ENCODE peak calls at places on chromosomes 12 and 14, in nine cellular contexts. Y, W, E, J, H, R, P, N and T are unnamed samples.

GRCh38 chr12:26402648-26403047 is 207.3 kb downstream of the SSPN start:
- DNase-seq in R (no peak), H (no peak), J (peak; percentile 55), Y (no peak), W (no peak), E (peak; percentile 2), P (no peak), N (no peak), T (peak; percentile 58)

GRCh38 chr14:51079489-51079888 is 15.4 kb downstream of the TRIM9 start:
- DNase-seq in W (no peak), Y (no peak), J (no peak), R (no peak), H (peak; percentile 9), E (no peak), N (no peak), P (no peak), T (no peak)

GRCh38 chr14:86050072-86050683 is 520.2 kb downstream of the FLRT2 start:
- DNase-seq in Y (no peak), R (no peak), E (peak; percentile 9), H (no peak), P (no peak), J (no peak), N (no peak), W (no peak), T (no peak)

GRCh38 chr12:123931686-123932321 is 40.8 kb downstream of the CCDC92 start:
- DNase-seq in R (no peak), H (no peak), E (no peak), N (no peak), J (no peak), Y (no peak), P (no peak), W (no peak), T (no peak)

GRCh38 chr12:52798671-52799497 is 3.0 kb upstream of the KRT3 start:
- DNase-seq in N (no peak), H (peak; percentile 57), E (peak; percentile 30), W (no peak), R (no peak), Y (no peak), P (no peak), J (no peak), T (no peak)

GRCh38 chr12:116916714-116917114 is 6.0 kb downstream of the FBXW8 start:
- DNase-seq in J (no peak), P (peak; percentile 16), W (no peak), N (no peak), Y (no peak), E (peak; percentile 90), R (peak; percentile 38), H (peak; percentile 70), T (peak; percentile 26)

GRCh38 chr14:73180385-73180805 is 44.1 kb downstream of the PSEN1 start:
- DNase-seq in H (peak; percentile 80), W (no peak), Y (no peak), N (no peak), R (no peak), P (no peak), J (no peak), E (peak; percentile 85), T (no peak)

GRCh38 chr12:127063339-127064090 is 1203.5 kb upstream of the TMEM132C start:
- DNase-seq in Y (no peak), N (no peak), E (no peak), W (no peak), R (no peak), P (no peak), J (no peak), H (no peak), T (no peak)

GRCh38 chr12:106769078-106769477 is 5.4 kb upstream of the RIC8B start:
- DNase-seq in P (no peak), N (no peak), H (peak; percentile 73), J (peak; percentile 53), E (no peak), Y (no peak), W (no peak), R (no peak), T (peak; percentile 89)

GRCh38 chr12:123761841-123762714 is at the start of gene DNAH10:
- DNase-seq in N (no peak), E (peak; percentile 15), W (no peak), H (no peak), P (peak; percentile 32), Y (peak; percentile 75), J (peak; percentile 92), R (no peak), T (peak; percentile 88)

GRCh38 chr12:57273516-57273915 is 22.5 kb upstream of the STAC3 start:
- DNase-seq in N (no peak), E (no peak), P (no peak), J (no peak), Y (no peak), H (no peak), W (no peak), R (no peak), T (no peak)

GRCh38 chr14:52427460-52427859 is 113.3 kb downstream of the PTGER2 start:
- DNase-seq in R (no peak), Y (no peak), J (no peak), W (no peak), E (no peak), N (no peak), H (no peak), P (no peak), T (no peak)

GRCh38 chr14:52417139-52417538 is 103.0 kb downstream of the PTGER2 start:
- DNase-seq in Y (no peak), E (no peak), W (no peak), H (no peak), P (no peak), R (no peak), N (no peak), J (no peak), T (no peak)

DNA sequence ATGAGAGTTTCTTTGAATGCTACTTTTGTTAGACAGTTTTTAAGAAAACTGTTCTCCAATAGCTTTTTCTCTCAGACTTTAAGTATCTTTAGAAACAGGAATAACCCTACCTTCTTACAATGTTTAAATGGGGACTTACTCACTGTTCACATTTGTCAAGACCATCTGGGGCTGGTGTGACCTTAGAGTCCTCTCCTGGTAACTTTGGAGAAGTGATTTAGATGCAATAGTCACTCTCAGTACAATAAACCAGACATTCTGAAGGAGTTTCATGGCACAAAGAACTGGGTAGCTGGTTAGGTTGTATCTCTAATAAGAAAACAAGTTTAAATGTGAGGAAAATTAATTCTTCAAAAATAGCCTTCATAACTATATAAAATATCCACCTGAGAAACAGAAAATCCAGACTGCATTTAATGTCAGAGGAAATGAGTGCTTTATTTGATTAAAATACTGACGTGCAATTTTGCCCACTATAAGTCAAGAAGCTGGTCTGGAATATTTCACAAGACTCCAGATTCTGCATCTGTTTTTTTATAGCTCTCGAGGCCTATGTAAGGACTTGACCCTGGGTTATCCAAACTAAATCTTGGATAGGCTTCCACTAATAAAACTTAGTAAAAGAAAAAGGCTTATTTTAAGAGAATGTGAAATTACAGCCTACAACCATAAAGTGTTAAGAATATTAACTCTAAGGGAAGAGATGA is 108.7 kb downstream of the PTGER2 start:
- DNase-seq in Y (no peak), N (no peak), J (no peak), W (no peak), E (peak; percentile 12), H (no peak), R (no peak), P (no peak), T (no peak)
- TF ChIP-seq CTCF in Y (no peak), N (no peak), J (no peak), W (no peak), E (no peak), H (no peak), R (no peak), P (no peak), T (peak; percentile 7)

GRCh38 chr14:32913725-32914124 is 25.0 kb upstream of the NPAS3 start:
- DNase-seq in N (no peak), R (no peak), P (no peak), Y (no peak), E (peak; percentile 48), J (no peak), H (no peak), W (no peak), T (no peak)
- TF ChIP-seq CTCF in N (peak; percentile 39), R (no peak), P (no peak), Y (peak; percentile 22), E (peak; percentile 53), J (no peak), H (peak; percentile 26), W (no peak), T (no peak)

GRCh38 chr12:3224530-3224903 is 147.3 kb downstream of the TSPAN9 start:
- DNase-seq in J (no peak), Y (no peak), E (no peak), N (no peak), H (no peak), P (no peak), W (no peak), R (peak; percentile 68), T (no peak)

GRCh38 chr12:3225154-3225795 is 148.1 kb downstream of the TSPAN9 start:
- DNase-seq in P (peak; percentile 94), R (peak; percentile 81), Y (no peak), N (no peak), J (no peak), E (peak; percentile 80), W (no peak), H (peak; percentile 27), T (no peak)

GRCh38 chr12:3227076-3227975 is 150.1 kb downstream of the TSPAN9 start:
- DNase-seq in Y (no peak), E (no peak), R (no peak), P (no peak), J (peak; percentile 67), N (no peak), H (no peak), W (no peak), T (peak; percentile 55)

GRCh38 chr12:3225796-3226180 is 148.6 kb downstream of the TSPAN9 start:
- DNase-seq in J (no peak), Y (no peak), N (no peak), P (no peak), W (no peak), H (no peak), E (peak; percentile 45), R (no peak), T (no peak)

DNA sequence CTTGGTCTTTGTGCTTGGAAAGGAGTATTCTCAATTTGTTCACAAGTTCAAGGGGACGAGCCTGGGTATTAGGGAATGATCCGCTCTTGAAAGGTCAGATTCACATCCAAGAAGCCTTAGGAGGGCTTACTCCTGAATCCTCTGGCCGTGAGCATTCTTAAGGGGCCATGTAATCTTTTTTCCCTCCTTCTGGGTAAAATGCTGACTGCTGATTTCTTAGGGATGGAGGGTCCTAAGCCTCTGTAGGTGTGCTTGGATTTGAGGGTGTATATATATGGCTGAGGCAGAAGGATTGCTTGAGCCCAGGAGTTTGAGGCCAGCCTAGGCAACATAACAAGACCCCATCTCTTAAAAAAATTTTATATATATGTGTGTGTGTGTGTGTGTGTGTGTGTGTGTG is 149.1 kb downstream of the TSPAN9 start:
- DNase-seq in N (no peak), H (no peak), E (no peak), Y (no peak), R (no peak), P (no peak), W (no peak), J (no peak), T (no peak)
- TF ChIP-seq CTCF in N (no peak), H (no peak), E (no peak), Y (no peak), R (no peak), P (no peak), W (no peak), J (no peak), T (no peak)

DNA sequence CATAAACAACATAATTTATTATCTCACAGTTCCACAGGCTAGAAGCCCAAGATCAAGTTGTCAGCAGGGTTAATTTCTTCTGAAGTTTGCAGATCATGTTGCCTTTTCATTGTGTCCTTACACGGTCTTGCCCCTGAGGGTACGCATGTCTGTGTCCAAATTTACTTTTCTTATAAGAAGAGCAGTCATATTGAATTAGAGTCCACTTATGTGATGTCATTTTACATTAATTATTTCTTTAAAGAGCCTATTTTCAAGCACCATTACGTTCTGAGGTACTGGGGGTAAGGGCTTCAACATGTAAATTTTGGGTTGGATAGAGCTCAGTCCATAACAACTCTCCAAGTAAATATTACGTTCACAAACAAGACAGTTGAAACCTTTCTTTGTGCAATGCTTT is 236.6 kb upstream of the OR4E1 start:
- DNase-seq in J (no peak), E (no peak), W (no peak), N (no peak), R (no peak), P (no peak), Y (no peak), H (no peak), T (no peak)
- TF ChIP-seq CTCF in J (no peak), E (no peak), W (no peak), N (no peak), R (no peak), P (no peak), Y (no peak), H (no peak), T (no peak)